ENCODE peak calls at places on chromosomes 7 and 10, in five cellular contexts. Q is MV-4-11, W is C1 segment of cervical spinal cord, D is GM13977, G is hepatic stellate cell. U is an unnamed sample.
A peak's percentile ranks its signal among the peaks of the same experiment; 100 is the strongest.

GRCh38 chr7:20019757-20020432 is 197.3 kb downstream of the MACC1 start:
- DNase-seq in Q (no peak), W (no peak), D (no peak), G (no peak), U (no peak)

GRCh38 chr10:44069573-44069972 is 315.3 kb downstream of the CXCL12 start:
- DNase-seq in Q (no peak), W (no peak), D (no peak), G (no peak), U (no peak)

GRCh38 chr10:24457661-24458318 is 248.9 kb downstream of the KIAA1217 start:
- DNase-seq in Q (no peak), W (no peak), D (no peak), G (no peak), U (no peak)

GRCh38 chr7:158991824-158992621 is 135.7 kb downstream of the DYNC2I1 start:
- DNase-seq in Q (no peak), W (no peak), D (no peak), G (no peak), U (no peak)

GRCh38 chr7:36527549-36527913 is 137.9 kb downstream of the ANLN start:
- DNase-seq in Q (peak; percentile 39), W (no peak), D (no peak), G (no peak), U (no peak)

GRCh38 chr7:150396426-150397375 is 17.6 kb downstream of the ZNF775 start:
- DNase-seq in Q (no peak), W (no peak), D (no peak), G (no peak), U (no peak)

GRCh38 chr7:55065079-55065478 is 46.3 kb downstream of the EGFR start:
- DNase-seq in Q (peak; percentile 25), W (no peak), D (no peak), G (peak; percentile 72), U (no peak)

GRCh38 chr7:127844707-127845331 is 186.4 kb downstream of the LRRC4 start:
- DNase-seq in Q (no peak), W (no peak), D (no peak), G (no peak), U (no peak)

GRCh38 chr10:102384606-102385429 is 10.7 kb upstream of the NFKB2 start:
- DNase-seq in Q (peak; percentile 74), W (no peak), D (no peak), G (no peak), U (peak; percentile 47)

GRCh38 chr7:106346678-106347217 is 62.0 kb upstream of the NAMPT start:
- DNase-seq in Q (peak; percentile 98), W (no peak), D (peak; percentile 54), G (peak; percentile 28), U (no peak)

U was measured in posterior cingulate gyrus.